ENCODE peak calls at places on chromosomes 13 and 19, in five cellular contexts. C, A, I, N and L are unnamed samples.

GRCh38 chr19:17757125-17757524 is 5.8 kb downstream of the FCHO1 start:
- DNase-seq in I (no peak), N (no peak), C (no peak), A (no peak), L (no peak)

GRCh38 chr19:47443331-47443730 is 24.0 kb upstream of the MEIS3 start:
- DNase-seq in C (no peak), A (no peak), I (no peak), N (no peak), L (no peak)

GRCh38 chr13:111912453-111912866 is 154.5 kb upstream of the SOX1 start:
- DNase-seq in A (no peak), C (peak; percentile 16), N (no peak), I (no peak), L (no peak)

GRCh38 chr13:111954681-111955411 is 112.1 kb upstream of the SOX1 start:
- DNase-seq in C (peak; percentile 41), I (no peak), A (peak; percentile 4), N (no peak), L (peak; percentile 36)

GRCh38 chr13:34172048-34172447 is 354.1 kb downstream of the RFC3 start:
- DNase-seq in N (no peak), C (no peak), I (no peak), A (no peak), L (no peak)

GRCh38 chr13:113759525-113760137 is 605 bp downstream of the TMEM255B start:
- DNase-seq in N (no peak), C (no peak), I (no peak), A (no peak), L (no peak)

GRCh38 chr19:8304841-8305621 is 3.1 kb downstream of the CD320 start:
- DNase-seq in I (no peak), N (no peak), A (peak; percentile 90), C (peak; percentile 92), L (peak; percentile 38)

GRCh38 chr13:61778531-61778930 is 362.9 kb upstream of the PCDH20 start:
- DNase-seq in A (no peak), I (no peak), C (no peak), N (no peak), L (no peak)

GRCh38 chr19:1236566-1236965 is 1.2 kb downstream of the CBARP start:
- DNase-seq in A (no peak), N (no peak), I (no peak), C (peak; percentile 61), L (no peak)

GRCh38 chr13:66992183-66992582 is 238.0 kb downstream of the PCDH9 start:
- DNase-seq in N (no peak), I (no peak), A (no peak), C (no peak), L (no peak)

GRCh38 chr19:55028757-55029156 is 9.3 kb downstream of the GP6 start:
- DNase-seq in I (no peak), N (no peak), C (no peak), A (peak; percentile 32), L (no peak)

GRCh38 chr13:52713894-52714293 is 25.7 kb downstream of the CNMD start:
- DNase-seq in A (no peak), C (no peak), N (no peak), I (no peak), L (no peak)

GRCh38 chr19:51799311-51799997 is 4.5 kb downstream of the FPR3 start:
- DNase-seq in N (no peak), A (peak; percentile 88), C (no peak), I (peak; percentile 35), L (no peak)

GRCh38 chr13:50140742-50141659 is 125.8 kb downstream of the KCNRG start:
- DNase-seq in C (no peak), A (no peak), I (no peak), N (no peak), L (no peak)

GRCh38 chr19:31334101-31334848 is 15.0 kb downstream of the TSHZ3 start:
- DNase-seq in A (no peak), C (no peak), N (no peak), I (no peak), L (no peak)

GRCh38 chr19:45446295-45446694 is 21.5 kb upstream of the FOSB start:
- DNase-seq in N (no peak), I (peak; percentile 63), A (peak; percentile 75), C (no peak), L (no peak)

GRCh38 chr13:37085656-37086055 is 19.8 kb downstream of the CSNK1A1L start:
- DNase-seq in C (no peak), A (no peak), I (no peak), N (no peak), L (no peak)

GRCh38 chr19:33224694-33225457 is 774 bp downstream of the SLC7A10 start:
- DNase-seq in I (no peak), C (no peak), A (no peak), N (no peak), L (no peak)

GRCh38 chr19:53772943-53773342 is 51.2 kb downstream of the NLRP12 start:
- DNase-seq in C (peak; percentile 78), A (peak; percentile 71), I (peak; percentile 67), N (no peak), L (peak; percentile 61)

GRCh38 chr19:41753159-41753558 is 2.2 kb upstream of the CEACAM6 start:
- DNase-seq in I (peak; percentile 6), N (no peak), A (peak; percentile 73), C (peak; percentile 85), L (peak; percentile 34)

GRCh38 chr19:5170329-5170745 is 170.3 kb downstream of the PTPRS start:
- DNase-seq in C (peak; percentile 95), N (no peak), A (peak; percentile 67), I (no peak), L (no peak)

GRCh38 chr19:51124216-51124615 is 490 bp upstream of the SIGLEC9 start:
- DNase-seq in N (no peak), A (no peak), C (no peak), I (no peak), L (no peak)

DNA sequence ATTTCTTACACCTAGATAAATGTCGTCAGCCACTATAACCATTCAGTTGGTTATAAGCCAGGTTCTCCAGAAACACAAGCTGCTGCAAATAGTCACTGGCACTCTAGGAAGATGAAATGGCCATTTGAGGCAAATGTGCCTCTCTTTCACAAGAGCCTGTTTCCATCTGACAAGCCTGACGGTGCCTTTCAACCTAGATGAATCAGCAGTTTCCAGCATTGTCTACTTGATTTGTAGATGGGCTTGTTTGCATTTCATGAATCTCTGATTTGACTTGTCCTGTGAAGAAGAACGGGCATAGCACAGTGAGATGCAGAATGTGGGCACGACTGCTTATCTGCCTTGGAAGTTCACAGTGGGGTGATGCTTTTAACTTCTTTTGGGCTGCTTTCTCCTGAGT is 327.2 kb downstream of the LMO7 start:
- DNase-seq in C (no peak), A (peak; percentile 70), I (peak; percentile 2), N (no peak), L (no peak)
- TF ChIP-seq SRF in C (no peak), A (no peak), I (no peak), N (no peak), L (no peak)

DNA sequence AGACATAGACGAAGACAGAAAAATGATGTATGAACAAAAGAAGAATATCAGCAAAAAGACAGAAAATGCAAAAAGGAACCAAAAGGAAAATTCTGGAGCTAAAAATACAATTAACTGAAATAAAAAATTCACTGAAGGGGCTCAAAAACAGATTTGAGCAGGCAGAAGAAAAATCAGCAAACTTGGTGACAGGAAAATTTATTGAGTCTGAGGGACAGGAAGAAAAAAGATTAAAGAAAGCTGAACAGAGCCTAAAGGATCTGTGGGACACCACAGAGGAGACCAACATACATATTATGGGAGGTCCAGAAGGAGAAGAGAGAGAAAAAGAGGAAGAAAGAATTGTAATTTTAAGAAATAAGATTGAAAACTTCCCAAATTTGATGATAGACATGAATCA is 7.4 kb upstream of the LSR start:
- DNase-seq in I (no peak), C (no peak), N (no peak), A (no peak), L (no peak)
- TF ChIP-seq CTCF in I (no peak), C (no peak), N (no peak), A (no peak), L (no peak)

GRCh38 chr13:46180393-46180792 is 1.6 kb downstream of the LCP1 start:
- DNase-seq in A (peak; percentile 21), N (no peak), I (no peak), C (no peak), L (no peak)

GRCh38 chr13:46178821-46179220 is 3.2 kb downstream of the LCP1 start:
- DNase-seq in C (no peak), I (no peak), A (no peak), N (no peak), L (no peak)

GRCh38 chr13:46179576-46180368 is 2.2 kb downstream of the LCP1 start:
- DNase-seq in A (peak; percentile 50), C (no peak), N (no peak), I (no peak), L (no peak)

GRCh38 chr13:46176756-46177155 is 5.2 kb downstream of the LCP1 start:
- DNase-seq in N (peak; percentile 79), C (no peak), I (no peak), A (no peak), L (no peak)

DNA sequence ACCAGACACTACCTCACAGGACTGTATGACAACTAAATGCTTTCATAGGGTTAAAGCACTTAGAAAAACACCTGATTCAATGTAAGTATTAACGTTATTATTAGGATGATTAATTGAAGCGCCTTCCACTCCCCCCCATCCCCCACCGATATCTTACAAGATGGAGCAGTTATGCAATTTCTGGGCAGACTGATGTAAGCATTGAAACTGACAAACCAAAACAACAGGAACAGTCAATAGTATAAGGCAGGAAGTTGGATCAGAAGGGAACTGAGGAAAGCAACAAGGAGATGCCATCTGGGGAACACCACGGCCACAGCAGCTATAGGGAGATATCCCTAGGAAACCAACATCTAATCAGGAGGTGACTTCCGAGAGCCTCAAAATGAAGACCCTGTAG is 3.8 kb downstream of the LCP1 start:
- DNase-seq in A (no peak), N (no peak), I (no peak), C (no peak), L (no peak)
- TF ChIP-seq POLR2AphosphoS5 in A (no peak), N (no peak), I (no peak), C (no peak), L (no peak)

DNA sequence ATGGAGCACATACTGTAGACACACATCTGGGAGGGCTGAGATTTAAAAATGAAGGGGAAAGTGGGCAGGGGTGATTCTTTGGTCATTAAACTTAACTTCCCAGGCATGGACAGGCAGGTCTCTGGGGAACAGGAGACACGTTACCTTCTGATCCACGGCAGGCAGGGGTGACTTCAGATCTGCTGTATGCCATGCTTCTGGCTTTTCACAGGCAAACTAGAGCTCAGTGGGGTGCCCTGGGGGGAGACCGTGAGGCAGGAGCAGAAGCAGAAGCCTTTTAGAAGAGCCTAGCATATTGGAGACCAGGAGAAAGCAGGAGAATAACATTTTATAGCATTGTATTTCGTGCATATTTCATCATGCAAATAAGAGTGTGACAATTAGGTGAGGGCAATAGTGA is 169.7 kb upstream of the KL start:
- DNase-seq in C (peak; percentile 60), A (no peak), N (no peak), I (no peak), L (no peak)
- TF ChIP-seq SRF in C (no peak), A (no peak), N (no peak), I (no peak), L (no peak)